ENCODE peak calls at places on chromosomes 13 and 19, in seven cellular contexts. One of them, this sample, is unnamed.

GRCh38 chr19:9865732-9866627 is 30.9 kb downstream of the PIN1 start:
- DNase-seq in breast epithelium: no peak
- DNase-seq in H1: no peak
- DNase-seq in K562: no peak
- DNase-seq in SK-N-SH: no peak
- DNase-seq in HCT116: no peak
- DNase-seq in sigmoid colon: no peak
- DNase-seq in this sample: no peak

GRCh38 chr13:38954291-38954690 is 36.3 kb downstream of the STOML3 start:
- DNase-seq in breast epithelium: no peak
- DNase-seq in sigmoid colon: no peak
- DNase-seq in SK-N-SH: no peak
- DNase-seq in K562: no peak
- DNase-seq in H1: no peak
- DNase-seq in HCT116: no peak
- DNase-seq in this sample: no peak

GRCh38 chr13:42119875-42120274 is 71.4 kb downstream of the DGKH start:
- DNase-seq in SK-N-SH: no peak
- DNase-seq in K562: no peak
- DNase-seq in sigmoid colon: no peak
- DNase-seq in HCT116: no peak
- DNase-seq in H1: no peak
- DNase-seq in breast epithelium: no peak
- DNase-seq in this sample: no peak

GRCh38 chr19:56504581-56504980 is 3.1 kb upstream of the ZNF471 start:
- DNase-seq in breast epithelium: no peak
- DNase-seq in H1: no peak
- DNase-seq in sigmoid colon: no peak
- DNase-seq in HCT116: no peak
- DNase-seq in SK-N-SH: no peak
- DNase-seq in K562: no peak
- DNase-seq in this sample: no peak

GRCh38 chr13:95643471-95643813 is 1.1 kb downstream of the DZIP1 start:
- DNase-seq in sigmoid colon: no peak
- DNase-seq in breast epithelium: no peak
- DNase-seq in HCT116: no peak
- DNase-seq in H1: no peak
- DNase-seq in K562: no peak
- DNase-seq in SK-N-SH: peak
- DNase-seq in this sample: no peak

GRCh38 chr13:43316997-43317396 is 293.6 kb downstream of the DNAJC15 start:
- DNase-seq in K562: no peak
- DNase-seq in SK-N-SH: peak
- DNase-seq in HCT116: no peak
- DNase-seq in sigmoid colon: peak
- DNase-seq in H1: no peak
- DNase-seq in breast epithelium: no peak
- DNase-seq in this sample: no peak

GRCh38 chr13:110644892-110645521 is 29.7 kb downstream of the NAXD start:
- DNase-seq in H1: peak
- DNase-seq in sigmoid colon: peak
- DNase-seq in breast epithelium: peak
- DNase-seq in K562: no peak
- DNase-seq in SK-N-SH: peak
- DNase-seq in HCT116: no peak
- DNase-seq in this sample: peak

GRCh38 chr19:13842294-13843103 is 34.4 kb upstream of the NANOS3 start:
- DNase-seq in K562: peak
- DNase-seq in breast epithelium: peak
- DNase-seq in H1: no peak
- DNase-seq in SK-N-SH: peak
- DNase-seq in sigmoid colon: peak
- DNase-seq in HCT116: no peak
- DNase-seq in this sample: peak

GRCh38 chr19:37362733-37363132 is 8.2 kb upstream of the ZNF527 start:
- DNase-seq in H1: peak
- DNase-seq in breast epithelium: no peak
- DNase-seq in SK-N-SH: peak
- DNase-seq in HCT116: no peak
- DNase-seq in K562: peak
- DNase-seq in sigmoid colon: no peak
- DNase-seq in this sample: no peak

GRCh38 chr19:43560687-43561086 is 14.6 kb downstream of the XRCC1 start:
- DNase-seq in SK-N-SH: no peak
- DNase-seq in HCT116: no peak
- DNase-seq in breast epithelium: no peak
- DNase-seq in K562: peak
- DNase-seq in H1: no peak
- DNase-seq in sigmoid colon: no peak
- DNase-seq in this sample: no peak

GRCh38 chr19:1566392-1567115 is 1.6 kb downstream of the MEX3D start:
- DNase-seq in HCT116: no peak
- DNase-seq in sigmoid colon: peak
- DNase-seq in SK-N-SH: peak
- DNase-seq in breast epithelium: peak
- DNase-seq in K562: peak
- DNase-seq in H1: peak
- DNase-seq in this sample: peak

GRCh38 chr13:24539500-24540165 is 27.1 kb upstream of the PARP4 start:
- DNase-seq in SK-N-SH: no peak
- DNase-seq in sigmoid colon: no peak
- DNase-seq in K562: no peak
- DNase-seq in H1: no peak
- DNase-seq in HCT116: no peak
- DNase-seq in breast epithelium: no peak
- DNase-seq in this sample: peak

GRCh38 chr19:13022111-13022858 is 27.0 kb downstream of the NFIX start:
- DNase-seq in sigmoid colon: peak
- DNase-seq in SK-N-SH: no peak
- DNase-seq in H1: no peak
- DNase-seq in breast epithelium: no peak
- DNase-seq in K562: no peak
- DNase-seq in HCT116: no peak
- DNase-seq in this sample: peak

GRCh38 chr19:41753159-41753558 is 2.2 kb upstream of the CEACAM6 start:
- DNase-seq in sigmoid colon: no peak
- DNase-seq in HCT116: peak
- DNase-seq in H1: peak
- DNase-seq in SK-N-SH: peak
- DNase-seq in breast epithelium: peak
- DNase-seq in K562: peak
- DNase-seq in this sample: peak

GRCh38 chr13:106182404-106182803 is 353.1 kb downstream of the EFNB2 start:
- DNase-seq in K562: no peak
- DNase-seq in breast epithelium: no peak
- DNase-seq in sigmoid colon: no peak
- DNase-seq in HCT116: peak
- DNase-seq in SK-N-SH: no peak
- DNase-seq in H1: no peak
- DNase-seq in this sample: no peak

GRCh38 chr13:103883152-103883551 is 816.9 kb upstream of the SLC10A2 start:
- DNase-seq in SK-N-SH: peak
- DNase-seq in H1: peak
- DNase-seq in HCT116: peak
- DNase-seq in breast epithelium: peak
- DNase-seq in K562: no peak
- DNase-seq in sigmoid colon: peak
- DNase-seq in this sample: peak

GRCh38 chr13:37085656-37086055 is 19.8 kb downstream of the CSNK1A1L start:
- DNase-seq in K562: no peak
- DNase-seq in SK-N-SH: no peak
- DNase-seq in sigmoid colon: no peak
- DNase-seq in HCT116: no peak
- DNase-seq in breast epithelium: no peak
- DNase-seq in H1: no peak
- DNase-seq in this sample: no peak

GRCh38 chr19:27821418-27822018 is 1391.4 kb downstream of the UQCRFS1 start:
- DNase-seq in HCT116: no peak
- DNase-seq in H1: no peak
- DNase-seq in sigmoid colon: no peak
- DNase-seq in K562: no peak
- DNase-seq in SK-N-SH: no peak
- DNase-seq in breast epithelium: no peak
- DNase-seq in this sample: no peak

GRCh38 chr13:80242728-80243427 is 98.0 kb downstream of the SPRY2 start:
- DNase-seq in sigmoid colon: no peak
- DNase-seq in breast epithelium: no peak
- DNase-seq in H1: no peak
- DNase-seq in HCT116: no peak
- DNase-seq in SK-N-SH: no peak
- DNase-seq in K562: no peak
- DNase-seq in this sample: no peak

DNA sequence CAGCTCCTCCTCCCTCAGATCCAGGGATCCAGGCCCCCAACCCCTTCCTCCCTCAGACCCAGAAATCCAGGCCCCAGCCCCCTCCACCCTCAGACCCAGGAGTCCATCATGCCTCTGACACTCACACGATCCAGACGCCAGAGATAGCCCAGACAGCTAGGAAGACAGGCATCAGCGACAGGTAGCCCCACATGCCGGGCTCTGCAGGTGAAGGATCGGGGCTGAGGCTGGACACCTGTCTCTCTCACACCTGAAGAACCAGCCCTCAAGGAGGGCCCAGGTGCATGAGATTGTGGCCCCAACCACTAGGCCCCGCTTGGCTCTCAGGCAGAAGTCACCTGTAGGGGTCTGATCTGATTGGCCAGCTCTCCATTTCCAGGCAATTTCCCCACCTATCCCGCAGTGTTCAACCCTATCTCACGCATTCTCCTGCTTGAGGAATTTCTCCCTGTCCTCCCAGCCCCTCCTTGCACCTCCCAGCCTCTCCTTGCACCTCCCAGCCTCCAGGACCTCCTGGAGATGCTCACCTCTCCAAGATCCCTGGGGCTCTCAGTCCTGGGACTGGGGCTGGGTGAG is 4.2 kb downstream of the TMEM150B start:
- DNase-seq in breast epithelium: no peak
- DNase-seq in HCT116: no peak
- DNase-seq in sigmoid colon: no peak
- DNase-seq in H1: no peak
- DNase-seq in K562: no peak
- DNase-seq in SK-N-SH: no peak
- DNase-seq in this sample: no peak
- H3K27ac ChIP-seq in breast epithelium: no peak
- H3K27ac ChIP-seq in HCT116: no peak
- H3K27ac ChIP-seq in sigmoid colon: no peak
- H3K27ac ChIP-seq in H1: no peak
- H3K27ac ChIP-seq in K562: no peak
- H3K27ac ChIP-seq in SK-N-SH: no peak
- H3K27ac ChIP-seq in this sample: no peak

DNA sequence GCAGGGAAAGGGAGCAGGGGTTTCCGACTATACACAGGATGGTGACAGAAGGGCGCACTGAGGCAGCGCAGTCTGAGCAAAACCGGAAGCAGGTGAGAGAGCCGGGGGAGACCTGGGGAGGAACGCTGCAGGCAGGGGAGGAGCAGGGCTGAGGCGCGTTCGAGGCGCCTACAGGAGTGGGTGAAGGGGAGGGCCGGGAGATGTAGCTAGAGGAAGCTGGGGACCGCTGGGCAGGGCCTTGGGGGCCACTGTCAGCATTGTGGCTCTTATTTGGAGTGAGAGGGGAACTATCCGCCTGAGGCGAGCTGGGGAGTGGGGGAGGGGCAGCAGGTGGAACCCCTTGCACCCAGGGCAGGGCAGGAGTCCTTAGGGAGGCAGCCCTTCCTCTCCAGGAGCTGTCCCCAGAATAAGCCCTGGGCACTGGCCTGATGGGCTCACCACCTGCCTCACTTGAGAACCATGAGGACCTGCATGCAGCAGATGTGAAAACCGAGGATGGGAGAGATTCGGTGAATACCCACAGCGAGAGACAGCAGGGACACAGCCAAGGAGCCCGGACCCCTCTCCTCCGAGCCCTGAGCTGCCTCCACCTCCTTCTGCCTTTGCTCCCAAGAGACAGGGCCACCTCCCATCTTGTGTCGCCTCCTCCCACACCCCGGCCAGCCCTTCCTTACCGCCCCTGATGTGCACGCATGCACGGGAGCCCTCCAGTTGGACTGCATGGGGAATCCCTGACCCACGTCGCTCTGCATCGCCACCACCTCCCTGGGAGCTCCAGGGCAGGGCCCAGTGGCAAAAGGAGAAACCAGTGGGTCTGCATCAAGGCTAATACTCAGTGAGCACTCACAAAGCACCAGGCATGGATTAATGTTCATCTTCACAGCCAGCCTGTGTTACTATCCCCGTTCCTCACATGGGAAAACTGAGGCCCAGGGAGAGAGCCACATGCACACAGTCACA is 10.3 kb downstream of the AKT2 start:
- DNase-seq in breast epithelium: no peak
- DNase-seq in K562: peak
- DNase-seq in H1: no peak
- DNase-seq in sigmoid colon: peak
- DNase-seq in SK-N-SH: no peak
- DNase-seq in HCT116: no peak
- DNase-seq in this sample: no peak
- TF ChIP-seq POLR2AphosphoS5 in breast epithelium: no peak
- TF ChIP-seq POLR2AphosphoS5 in K562: no peak
- TF ChIP-seq POLR2AphosphoS5 in H1: no peak
- TF ChIP-seq POLR2AphosphoS5 in sigmoid colon: no peak
- TF ChIP-seq POLR2AphosphoS5 in SK-N-SH: no peak
- TF ChIP-seq POLR2AphosphoS5 in HCT116: no peak
- TF ChIP-seq POLR2AphosphoS5 in this sample: no peak

GRCh38 chr19:7417671-7418324 is 69.1 kb downstream of the ARHGEF18 start:
- DNase-seq in K562: peak
- DNase-seq in sigmoid colon: no peak
- DNase-seq in HCT116: no peak
- DNase-seq in SK-N-SH: no peak
- DNase-seq in H1: no peak
- DNase-seq in breast epithelium: no peak
- DNase-seq in this sample: no peak

GRCh38 chr19:7419153-7419552 is 69.7 kb downstream of the PEX11G start:
- DNase-seq in SK-N-SH: no peak
- DNase-seq in sigmoid colon: no peak
- DNase-seq in K562: no peak
- DNase-seq in H1: no peak
- DNase-seq in breast epithelium: no peak
- DNase-seq in HCT116: no peak
- DNase-seq in this sample: no peak

GRCh38 chr19:7418575-7418974 is 69.8 kb downstream of the ARHGEF18 start:
- DNase-seq in H1: no peak
- DNase-seq in breast epithelium: no peak
- DNase-seq in SK-N-SH: no peak
- DNase-seq in sigmoid colon: no peak
- DNase-seq in K562: no peak
- DNase-seq in HCT116: no peak
- DNase-seq in this sample: no peak

GRCh38 chr19:7421941-7422744 is 66.7 kb downstream of the PEX11G start:
- DNase-seq in sigmoid colon: no peak
- DNase-seq in K562: no peak
- DNase-seq in H1: no peak
- DNase-seq in breast epithelium: no peak
- DNase-seq in HCT116: peak
- DNase-seq in SK-N-SH: no peak
- DNase-seq in this sample: no peak

GRCh38 chr19:7419777-7420439 is 68.9 kb downstream of the PEX11G start:
- DNase-seq in H1: no peak
- DNase-seq in HCT116: no peak
- DNase-seq in K562: no peak
- DNase-seq in SK-N-SH: no peak
- DNase-seq in sigmoid colon: no peak
- DNase-seq in breast epithelium: no peak
- DNase-seq in this sample: no peak
- H3K27ac ChIP-seq in H1: no peak
- H3K27ac ChIP-seq in HCT116: no peak
- H3K27ac ChIP-seq in K562: no peak
- H3K27ac ChIP-seq in SK-N-SH: no peak
- H3K27ac ChIP-seq in sigmoid colon: no peak
- H3K27ac ChIP-seq in breast epithelium: no peak
- H3K27ac ChIP-seq in this sample: peak

GRCh38 chr13:100837611-100838010 is 163.0 kb upstream of the TMTC4 start:
- DNase-seq in breast epithelium: no peak
- DNase-seq in SK-N-SH: no peak
- DNase-seq in H1: no peak
- DNase-seq in K562: no peak
- DNase-seq in sigmoid colon: no peak
- DNase-seq in HCT116: no peak
- DNase-seq in this sample: no peak
- TF ChIP-seq POLR2AphosphoS5 in breast epithelium: no peak
- TF ChIP-seq POLR2AphosphoS5 in SK-N-SH: no peak
- TF ChIP-seq POLR2AphosphoS5 in H1: no peak
- TF ChIP-seq POLR2AphosphoS5 in K562: no peak
- TF ChIP-seq POLR2AphosphoS5 in sigmoid colon: no peak
- TF ChIP-seq POLR2AphosphoS5 in HCT116: no peak
- TF ChIP-seq POLR2AphosphoS5 in this sample: no peak